ENCODE peak calls at places on chromosomes 2 and 18, in seven cellular contexts. T, V, G, F, I, J and R are unnamed samples.

GRCh38 chr2:15841776-15842554 is 98.4 kb upstream of the MYCN start:
- DNase-seq in V (no peak), I (peak), G (no peak), J (no peak), T (no peak), F (no peak), R (no peak)

GRCh38 chr18:40692871-40693270 is 1262.2 kb upstream of the PIK3C3 start:
- DNase-seq in T (no peak), G (no peak), I (no peak), V (no peak), J (no peak), F (no peak), R (no peak)

GRCh38 chr2:120907822-120908221 is 172.2 kb downstream of the GLI2 start:
- DNase-seq in J (no peak), T (no peak), F (no peak), I (no peak), V (no peak), G (no peak), R (no peak)

GRCh38 chr18:598053-598665 is 1.4 kb downstream of the CLUL1 start:
- DNase-seq in G (no peak), I (no peak), T (no peak), V (no peak), F (no peak), J (peak), R (no peak)

GRCh38 chr2:63834401-63834800 is 7.3 kb upstream of the UGP2 start:
- DNase-seq in G (no peak), T (no peak), F (no peak), I (no peak), J (no peak), V (no peak), R (no peak)

GRCh38 chr2:136005462-136006205 is 20.2 kb upstream of the DARS1 start:
- DNase-seq in G (no peak), T (no peak), I (no peak), J (no peak), V (no peak), F (no peak), R (peak)

GRCh38 chr2:239337877-239338484 is 62.8 kb downstream of the HDAC4 start:
- DNase-seq in G (no peak), I (no peak), T (no peak), J (no peak), V (no peak), F (no peak), R (no peak)

GRCh38 chr18:58522157-58522556 is 106.7 kb downstream of the ALPK2 start:
- DNase-seq in J (no peak), I (no peak), V (no peak), G (no peak), F (no peak), T (no peak), R (no peak)

GRCh38 chr2:189803431-189803830 is 19.2 kb downstream of the PMS1 start:
- DNase-seq in J (no peak), F (no peak), G (no peak), I (no peak), V (no peak), T (no peak), R (no peak)

GRCh38 chr18:46711444-46711863 is 45.4 kb downstream of the ST8SIA5 start:
- DNase-seq in T (no peak), G (no peak), I (no peak), V (no peak), J (no peak), F (no peak), R (no peak)

GRCh38 chr2:240615830-240616547 is 9.3 kb upstream of the GPR35 start:
- DNase-seq in V (no peak), F (no peak), J (no peak), T (no peak), I (no peak), G (no peak), R (no peak)

GRCh38 chr2:27714851-27715291 is 51.2 kb downstream of the SLC4A1AP start:
- DNase-seq in T (no peak), F (no peak), V (no peak), J (no peak), I (no peak), G (no peak), R (no peak)

GRCh38 chr18:3151379-3152264 is 68.1 kb downstream of the MYOM1 start:
- DNase-seq in T (no peak), J (peak), G (no peak), F (no peak), V (peak), I (peak), R (peak)

GRCh38 chr18:3611313-3612038 is 161.5 kb downstream of the TGIF1 start:
- DNase-seq in F (no peak), I (no peak), V (no peak), G (peak), J (no peak), T (no peak), R (no peak)

GRCh38 chr2:116696223-116696622 is 1118.3 kb upstream of the DDX18 start:
- DNase-seq in J (no peak), I (peak), G (no peak), V (no peak), F (no peak), T (peak), R (no peak)